ENCODE peak calls at places on chromosome 21, in eight cellular contexts. O is transverse colon, Q is mammary epithelial cell, B is tibial nerve, S is cardiac muscle cell, K is neural progenitor cell, I is thoracic aorta, V is endodermal cell. G is an unnamed sample.

GRCh38 chr21:20971296-20971921 is 26.8 kb upstream of the NCAM2 start:
- DNase-seq in O (peak; percentile 23), Q (no peak), B (peak; percentile 56), S (peak; percentile 72), K (peak; percentile 49), I (no peak), V (peak; percentile 73), G (peak; percentile 54)

GRCh38 chr21:42193131-42193671 is 25.7 kb upstream of the ABCG1 start:
- DNase-seq in O (no peak), Q (peak; percentile 88), B (no peak), S (peak; percentile 40), K (no peak), I (no peak), V (no peak), G (no peak)

GRCh38 chr21:20783611-20784010 is 214.6 kb upstream of the NCAM2 start:
- DNase-seq in O (no peak), Q (no peak), B (no peak), S (peak; percentile 27), K (no peak), I (no peak), V (no peak), G (no peak)

GRCh38 chr21:34967509-34968289 is 81.4 kb downstream of the RUNX1 start:
- DNase-seq in O (no peak), Q (peak; percentile 10), B (no peak), S (no peak), K (no peak), I (no peak), V (no peak), G (no peak)

GRCh38 chr21:27674037-27674436 is 707.1 kb upstream of the ADAMTS5 start:
- DNase-seq in O (no peak), Q (peak; percentile 83), B (no peak), S (peak; percentile 87), K (no peak), I (no peak), V (no peak), G (no peak)

GRCh38 chr21:42476493-42477342 is 19.3 kb downstream of the RSPH1 start:
- DNase-seq in O (no peak), Q (no peak), B (no peak), S (no peak), K (no peak), I (no peak), V (peak; percentile 20), G (no peak)

GRCh38 chr21:14523234-14523633 is 22.9 kb downstream of the SAMSN1 start:
- DNase-seq in O (no peak), Q (no peak), B (no peak), S (peak; percentile 10), K (no peak), I (no peak), V (no peak), G (no peak)

GRCh38 chr21:40846566-40847411 is at the start of gene DSCAM:
- DNase-seq in O (no peak), Q (peak; percentile 50), B (no peak), S (no peak), K (peak; percentile 81), I (no peak), V (peak; percentile 86), G (no peak)

GRCh38 chr21:43333301-43334062 is 93.4 kb downstream of the SIK1 start:
- DNase-seq in O (no peak), Q (peak; percentile 81), B (no peak), S (peak; percentile 92), K (peak; percentile 54), I (no peak), V (peak; percentile 80), G (peak; percentile 72)

GRCh38 chr21:18716578-18717138 is 313.1 kb upstream of the TMPRSS15 start:
- DNase-seq in O (no peak), Q (no peak), B (no peak), S (no peak), K (no peak), I (no peak), V (no peak), G (no peak)

GRCh38 chr21:27079807-27080206 is 112.9 kb upstream of the ADAMTS5 start:
- DNase-seq in O (no peak), Q (no peak), B (no peak), S (no peak), K (no peak), I (no peak), V (no peak), G (no peak)

GRCh38 chr21:42624095-42624830 is 29.2 kb upstream of the PDE9A start:
- DNase-seq in O (peak; percentile 29), Q (no peak), B (no peak), S (no peak), K (no peak), I (no peak), V (no peak), G (no peak)

GRCh38 chr21:15557925-15558324 is 171.9 kb upstream of the USP25 start:
- DNase-seq in O (no peak), Q (no peak), B (no peak), S (no peak), K (no peak), I (no peak), V (no peak), G (no peak)

GRCh38 chr21:39666026-39666425 is 53.3 kb downstream of the B3GALT5 start:
- DNase-seq in O (no peak), Q (no peak), B (no peak), S (no peak), K (no peak), I (no peak), V (peak; percentile 2), G (no peak)

GRCh38 chr21:45991606-45992301 is 10.2 kb downstream of the COL6A1 start:
- DNase-seq in O (no peak), Q (no peak), B (peak; percentile 7), S (no peak), K (no peak), I (peak; percentile 1), V (peak; percentile 29), G (peak; percentile 6)

GRCh38 chr21:45990741-45991605 is 9.4 kb downstream of the COL6A1 start:
- DNase-seq in O (peak; percentile 9), Q (no peak), B (peak; percentile 9), S (no peak), K (no peak), I (peak; percentile 1), V (peak; percentile 38), G (no peak)

GRCh38 chr21:45989355-45990048 is 7.9 kb downstream of the COL6A1 start:
- DNase-seq in O (no peak), Q (no peak), B (peak; percentile 11), S (no peak), K (no peak), I (peak; percentile 1), V (no peak), G (peak; percentile 4)

GRCh38 chr21:45988366-45989347 is 7.1 kb downstream of the COL6A1 start:
- DNase-seq in O (no peak), Q (no peak), B (peak; percentile 9), S (no peak), K (no peak), I (peak; percentile 0), V (no peak), G (peak; percentile 0)

DNA sequence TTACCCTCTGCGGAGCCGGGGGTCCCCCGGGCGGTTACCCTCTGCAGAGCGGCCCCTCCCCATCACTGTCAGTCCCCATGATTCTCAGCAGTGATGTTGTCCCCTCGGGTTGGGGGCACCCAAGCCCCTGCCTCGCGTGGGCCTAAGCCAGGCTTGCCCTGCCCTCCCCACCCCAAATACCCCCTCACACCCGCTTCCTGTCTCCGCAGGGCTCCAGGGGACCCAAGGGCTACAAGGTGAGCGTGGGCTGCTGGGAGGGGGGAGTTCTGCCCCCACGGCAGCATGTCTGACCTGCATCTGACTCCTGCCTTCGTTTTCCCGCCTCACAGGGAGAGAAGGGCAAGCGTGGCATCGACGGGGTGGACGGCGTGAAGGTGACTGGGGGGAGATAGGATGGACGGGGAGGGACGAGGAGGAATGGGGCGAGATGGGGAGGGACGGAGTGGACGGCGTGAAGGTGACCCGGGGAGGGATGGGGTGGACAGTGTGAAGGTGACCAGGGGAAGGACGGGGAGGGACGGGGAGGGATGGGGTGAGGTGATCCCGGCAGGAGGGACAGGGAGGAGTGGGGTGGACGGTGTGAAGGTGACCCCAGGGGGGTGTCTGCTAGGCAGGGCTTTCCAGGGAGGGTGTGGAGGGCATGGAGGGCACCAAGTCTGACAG is 8.6 kb downstream of the COL6A1 start:
- DNase-seq in O (no peak), Q (no peak), B (peak; percentile 8), S (no peak), K (no peak), I (peak; percentile 0), V (peak; percentile 27), G (no peak)
- H3K4me1 ChIP-seq in O (no peaks in the 10 kb centered on the region), Q (no peaks in the 10 kb centered on the region), B (peaks cover 36% of the 10 kb centered on the region), S (no peaks in the 10 kb centered on the region), K (no peaks in the 10 kb centered on the region), I (no peaks in the 10 kb centered on the region), V (no peaks in the 10 kb centered on the region), G (no peaks in the 10 kb centered on the region)

GRCh38 chr21:44516342-44516741 is 23.7 kb downstream of the KRTAP10-1 start:
- DNase-seq in O (no peak), Q (no peak), B (no peak), S (no peak), K (no peak), I (no peak), V (no peak), G (no peak)

GRCh38 chr21:44515359-44516165 is 24.4 kb downstream of the KRTAP10-1 start:
- DNase-seq in O (no peak), Q (no peak), B (no peak), S (no peak), K (no peak), I (no peak), V (no peak), G (no peak)

GRCh38 chr21:44517175-44517899 is 22.7 kb downstream of the KRTAP10-1 start:
- DNase-seq in O (no peak), Q (no peak), B (no peak), S (no peak), K (no peak), I (no peak), V (peak; percentile 74), G (no peak)

GRCh38 chr21:44518684-44519083 is 21.3 kb downstream of the KRTAP10-1 start:
- DNase-seq in O (no peak), Q (no peak), B (no peak), S (no peak), K (no peak), I (no peak), V (no peak), G (no peak)

DNA sequence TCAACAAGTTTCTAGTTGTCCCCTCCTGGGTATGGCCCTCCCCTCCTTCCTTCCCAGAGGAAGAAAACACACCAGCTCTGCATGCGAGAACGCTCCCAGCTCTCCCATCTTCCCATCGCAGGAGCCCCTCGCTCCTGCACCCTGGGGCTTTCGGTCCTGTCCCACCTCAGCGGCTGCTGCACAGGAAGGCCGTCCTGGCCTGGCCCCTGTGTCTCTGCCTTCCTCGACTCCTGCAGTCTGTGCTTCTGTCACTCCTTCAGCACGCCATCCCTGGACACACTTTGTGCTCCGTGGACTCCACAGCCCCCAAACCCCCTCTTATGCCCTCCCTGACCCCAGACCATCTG is 23.2 kb downstream of the KRTAP10-1 start:
- DNase-seq in O (no peak), Q (no peak), B (no peak), S (no peak), K (no peak), I (no peak), V (no peak), G (no peak)
- H3K4me3 ChIP-seq in O (no peak overlapping the region), Q (no peak overlapping the region), B (no peak overlapping the region), S (no peak overlapping the region), K (no peak overlapping the region), I (no peak overlapping the region), V (no peak overlapping the region), G (no peak overlapping the region)

GRCh38 chr21:33948951-33949444 is 33.4 kb upstream of the ATP5PO start:
- DNase-seq in O (no peak), Q (no peak), B (no peak), S (no peak), K (no peak), I (no peak), V (peak; percentile 42), G (no peak)
- H3K4me1 ChIP-seq in O (peaks cover 16% of the 10 kb centered on the region), Q (peaks cover 25% of the 10 kb centered on the region), B (peaks cover 25% of the 10 kb centered on the region), S (peaks cover 14% of the 10 kb centered on the region), K (peaks cover 20% of the 10 kb centered on the region), I (peaks cover 15% of the 10 kb centered on the region), V (peaks cover 9% of the 10 kb centered on the region), G (peaks cover 20% of the 10 kb centered on the region)

GRCh38 chr21:37364722-37365121 is 1.9 kb upstream of the DYRK1A start:
- DNase-seq in O (no peak), Q (no peak), B (no peak), S (no peak), K (no peak), I (no peak), V (no peak), G (no peak)
- H3K4me3 ChIP-seq in O (no peak overlapping the region), Q (peak overlapping the region; percentile 75), B (peak overlapping the region; percentile 90), S (peak overlapping the region; percentile 84), K (peak overlapping the region; percentile 93), I (peak overlapping the region; percentile 73), V (peak overlapping the region; percentile 94), G (no peak overlapping the region)

G was measured in HAP-1.